ENCODE peak calls at places on chromosomes 16 and 17, in nine cellular contexts. One of them, this sample, is unnamed.

GRCh38 chr17:49456172-49456965 is 38.7 kb upstream of the NGFR start:
- DNase-seq in tibial nerve: no peak
- DNase-seq in GM23338: no peak
- DNase-seq in HCT116: no peak
- DNase-seq in cardiac muscle cell: no peak
- DNase-seq in tibial artery: no peak
- DNase-seq in psoas muscle: no peak
- DNase-seq in body of pancreas: no peak
- DNase-seq in lower lobe of right lung: no peak
- DNase-seq in this sample: no peak

GRCh38 chr16:67463059-67463458 is 17.9 kb downstream of the ATP6V0D1 start:
- DNase-seq in body of pancreas: no peak
- DNase-seq in lower lobe of right lung: no peak
- DNase-seq in tibial nerve: no peak
- DNase-seq in tibial artery: no peak
- DNase-seq in GM23338: no peak
- DNase-seq in psoas muscle: no peak
- DNase-seq in cardiac muscle cell: no peak
- DNase-seq in HCT116: no peak
- DNase-seq in this sample: no peak

GRCh38 chr17:34717092-34717491 is 137.7 kb downstream of the TMEM132E start:
- DNase-seq in HCT116: no peak
- DNase-seq in body of pancreas: no peak
- DNase-seq in lower lobe of right lung: no peak
- DNase-seq in tibial artery: no peak
- DNase-seq in GM23338: no peak
- DNase-seq in tibial nerve: no peak
- DNase-seq in cardiac muscle cell: no peak
- DNase-seq in psoas muscle: no peak
- DNase-seq in this sample: no peak

GRCh38 chr16:13938480-13938879 is 18.5 kb downstream of the ERCC4 start:
- DNase-seq in GM23338: no peak
- DNase-seq in HCT116: no peak
- DNase-seq in tibial artery: no peak
- DNase-seq in tibial nerve: no peak
- DNase-seq in cardiac muscle cell: no peak
- DNase-seq in lower lobe of right lung: no peak
- DNase-seq in body of pancreas: no peak
- DNase-seq in psoas muscle: no peak
- DNase-seq in this sample: no peak

GRCh38 chr17:64192588-64192987 is 62.6 kb upstream of the ERN1 start:
- DNase-seq in HCT116: no peak
- DNase-seq in GM23338: no peak
- DNase-seq in psoas muscle: no peak
- DNase-seq in cardiac muscle cell: no peak
- DNase-seq in tibial nerve: no peak
- DNase-seq in body of pancreas: no peak
- DNase-seq in tibial artery: no peak
- DNase-seq in lower lobe of right lung: no peak
- DNase-seq in this sample: no peak

GRCh38 chr17:8020776-8021564 is 17.9 kb upstream of the ALOX15B start:
- DNase-seq in psoas muscle: no peak
- DNase-seq in GM23338: no peak
- DNase-seq in cardiac muscle cell: no peak
- DNase-seq in tibial nerve: no peak
- DNase-seq in HCT116: no peak
- DNase-seq in tibial artery: no peak
- DNase-seq in body of pancreas: no peak
- DNase-seq in lower lobe of right lung: no peak
- DNase-seq in this sample: no peak

GRCh38 chr17:80408872-80409271 is 6.1 kb upstream of the ENDOV start:
- DNase-seq in body of pancreas: peak; percentile 42
- DNase-seq in psoas muscle: no peak
- DNase-seq in GM23338: no peak
- DNase-seq in lower lobe of right lung: no peak
- DNase-seq in tibial artery: no peak
- DNase-seq in tibial nerve: no peak
- DNase-seq in HCT116: no peak
- DNase-seq in cardiac muscle cell: no peak
- DNase-seq in this sample: no peak

GRCh38 chr17:73455050-73455687 is 143.4 kb upstream of the CDC42EP4 start:
- DNase-seq in GM23338: no peak
- DNase-seq in tibial nerve: no peak
- DNase-seq in HCT116: no peak
- DNase-seq in tibial artery: no peak
- DNase-seq in lower lobe of right lung: peak; percentile 55
- DNase-seq in body of pancreas: no peak
- DNase-seq in psoas muscle: no peak
- DNase-seq in cardiac muscle cell: no peak
- DNase-seq in this sample: no peak

GRCh38 chr16:66658143-66658859 is 38.2 kb downstream of the CMTM4 start:
- DNase-seq in tibial artery: no peak
- DNase-seq in tibial nerve: no peak
- DNase-seq in HCT116: no peak
- DNase-seq in GM23338: peak; percentile 37
- DNase-seq in lower lobe of right lung: no peak
- DNase-seq in psoas muscle: no peak
- DNase-seq in body of pancreas: no peak
- DNase-seq in cardiac muscle cell: no peak
- DNase-seq in this sample: no peak

GRCh38 chr17:50693041-50693682 is 14.6 kb downstream of the ANKRD40 start:
- DNase-seq in tibial nerve: no peak
- DNase-seq in tibial artery: no peak
- DNase-seq in body of pancreas: no peak
- DNase-seq in lower lobe of right lung: no peak
- DNase-seq in HCT116: no peak
- DNase-seq in psoas muscle: no peak
- DNase-seq in GM23338: no peak
- DNase-seq in cardiac muscle cell: no peak
- DNase-seq in this sample: no peak

GRCh38 chr17:50697076-50697475 is 10.6 kb downstream of the ANKRD40 start:
- DNase-seq in tibial artery: no peak
- DNase-seq in psoas muscle: no peak
- DNase-seq in HCT116: no peak
- DNase-seq in body of pancreas: no peak
- DNase-seq in GM23338: no peak
- DNase-seq in tibial nerve: no peak
- DNase-seq in lower lobe of right lung: no peak
- DNase-seq in cardiac muscle cell: no peak
- DNase-seq in this sample: no peak

GRCh38 chr17:50696365-50696879 is 11.3 kb downstream of the ANKRD40 start:
- DNase-seq in tibial artery: no peak
- DNase-seq in body of pancreas: no peak
- DNase-seq in psoas muscle: no peak
- DNase-seq in HCT116: no peak
- DNase-seq in tibial nerve: no peak
- DNase-seq in cardiac muscle cell: no peak
- DNase-seq in GM23338: no peak
- DNase-seq in lower lobe of right lung: no peak
- DNase-seq in this sample: no peak

GRCh38 chr17:50699410-50699809 is 8.3 kb downstream of the ANKRD40 start:
- DNase-seq in HCT116: no peak
- DNase-seq in tibial nerve: no peak
- DNase-seq in lower lobe of right lung: no peak
- DNase-seq in tibial artery: no peak
- DNase-seq in body of pancreas: no peak
- DNase-seq in cardiac muscle cell: no peak
- DNase-seq in psoas muscle: no peak
- DNase-seq in GM23338: no peak
- DNase-seq in this sample: no peak

GRCh38 chr17:50697663-50698272 is 9.9 kb downstream of the ANKRD40 start:
- DNase-seq in tibial nerve: no peak
- DNase-seq in psoas muscle: no peak
- DNase-seq in body of pancreas: no peak
- DNase-seq in lower lobe of right lung: no peak
- DNase-seq in GM23338: no peak
- DNase-seq in HCT116: no peak
- DNase-seq in cardiac muscle cell: no peak
- DNase-seq in tibial artery: no peak
- DNase-seq in this sample: no peak
- TF ChIP-seq CTCF in tibial nerve: no peak
- TF ChIP-seq CTCF in psoas muscle: no peak
- TF ChIP-seq CTCF in body of pancreas: peak; percentile 38
- TF ChIP-seq CTCF in lower lobe of right lung: no peak
- TF ChIP-seq CTCF in GM23338: peak; percentile 39
- TF ChIP-seq CTCF in HCT116: no peak
- TF ChIP-seq CTCF in cardiac muscle cell: no peak
- TF ChIP-seq CTCF in tibial artery: no peak
- TF ChIP-seq CTCF in this sample: no peak

GRCh38 chr17:82357394-82357793 is 1.7 kb upstream of the TEX19 start:
- DNase-seq in GM23338: no peak
- DNase-seq in HCT116: no peak
- DNase-seq in cardiac muscle cell: no peak
- DNase-seq in tibial nerve: no peak
- DNase-seq in body of pancreas: no peak
- DNase-seq in lower lobe of right lung: no peak
- DNase-seq in tibial artery: no peak
- DNase-seq in psoas muscle: no peak
- DNase-seq in this sample: no peak
- H3K4me1 ChIP-seq in GM23338: no peaks in the 10 kb centered on the region
- H3K4me1 ChIP-seq in HCT116: peaks cover 13% of the 10 kb centered on the region
- H3K4me1 ChIP-seq in cardiac muscle cell: peaks cover 3% of the 10 kb centered on the region
- H3K4me1 ChIP-seq in tibial nerve: no peaks in the 10 kb centered on the region
- H3K4me1 ChIP-seq in body of pancreas: peaks cover 23% of the 10 kb centered on the region
- H3K4me1 ChIP-seq in lower lobe of right lung: no peaks in the 10 kb centered on the region
- H3K4me1 ChIP-seq in tibial artery: no peaks in the 10 kb centered on the region
- H3K4me1 ChIP-seq in psoas muscle: no peaks in the 10 kb centered on the region
- H3K4me1 ChIP-seq in this sample: no peaks in the 10 kb centered on the region

DNA sequence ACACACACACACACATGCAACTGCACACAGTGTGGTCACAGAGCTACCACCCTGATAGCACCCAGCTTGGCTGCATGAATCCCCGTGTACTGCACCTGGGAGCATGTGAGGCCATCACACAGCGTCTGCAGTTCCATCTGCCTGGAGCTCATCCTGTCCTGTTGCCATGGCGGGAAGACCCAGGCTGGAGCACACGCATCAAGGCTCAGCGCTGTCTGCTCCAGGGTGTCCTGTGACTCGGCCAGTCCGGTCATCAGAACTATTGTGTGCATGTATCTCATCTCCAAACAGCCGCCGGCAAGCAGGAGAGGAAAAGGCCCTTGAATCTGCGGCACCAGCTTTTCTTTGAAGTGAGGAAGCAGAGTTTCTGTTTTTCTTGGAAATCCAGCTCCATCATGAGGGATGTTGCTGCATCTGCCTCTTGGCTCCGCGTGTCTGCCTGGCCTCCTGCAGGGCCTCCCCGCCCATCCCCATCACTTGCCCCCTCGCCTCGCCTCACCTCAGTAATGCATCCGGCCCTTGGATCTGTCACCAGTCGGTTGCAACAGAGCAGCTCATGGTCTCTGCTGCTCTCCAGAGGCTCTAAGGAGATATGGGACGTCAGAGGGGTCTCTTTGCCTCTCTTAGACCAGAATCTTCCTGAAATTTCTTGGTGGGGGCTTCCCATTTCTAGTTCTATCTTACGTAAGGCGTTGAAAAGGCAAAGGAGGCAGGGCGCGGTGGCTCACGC is 23.7 kb downstream of the CACNG4 start:
- DNase-seq in psoas muscle: no peak
- DNase-seq in HCT116: no peak
- DNase-seq in lower lobe of right lung: no peak
- DNase-seq in cardiac muscle cell: no peak
- DNase-seq in tibial artery: no peak
- DNase-seq in body of pancreas: no peak
- DNase-seq in GM23338: peak; percentile 30
- DNase-seq in tibial nerve: no peak
- DNase-seq in this sample: no peak
- TF ChIP-seq CTCF in psoas muscle: no peak
- TF ChIP-seq CTCF in HCT116: no peak
- TF ChIP-seq CTCF in lower lobe of right lung: no peak
- TF ChIP-seq CTCF in cardiac muscle cell: no peak
- TF ChIP-seq CTCF in tibial artery: no peak
- TF ChIP-seq CTCF in body of pancreas: no peak
- TF ChIP-seq CTCF in GM23338: peak; percentile 38
- TF ChIP-seq CTCF in tibial nerve: no peak
- TF ChIP-seq CTCF in this sample: no peak

GRCh38 chr17:76521262-76521661 is 16.2 kb downstream of the CYGB start:
- DNase-seq in tibial artery: no peak
- DNase-seq in HCT116: no peak
- DNase-seq in psoas muscle: no peak
- DNase-seq in tibial nerve: no peak
- DNase-seq in body of pancreas: no peak
- DNase-seq in lower lobe of right lung: no peak
- DNase-seq in GM23338: no peak
- DNase-seq in cardiac muscle cell: no peak
- DNase-seq in this sample: no peak

GRCh38 chr17:76523084-76524037 is 14.1 kb downstream of the CYGB start:
- DNase-seq in tibial artery: no peak
- DNase-seq in HCT116: peak; percentile 58
- DNase-seq in tibial nerve: no peak
- DNase-seq in body of pancreas: peak; percentile 78
- DNase-seq in lower lobe of right lung: peak; percentile 86
- DNase-seq in psoas muscle: peak; percentile 76
- DNase-seq in GM23338: peak; percentile 88
- DNase-seq in cardiac muscle cell: peak; percentile 78
- DNase-seq in this sample: peak; percentile 81

GRCh38 chr17:76527430-76528111 is 9.9 kb downstream of the CYGB start:
- DNase-seq in lower lobe of right lung: peak; percentile 68
- DNase-seq in tibial artery: no peak
- DNase-seq in HCT116: no peak
- DNase-seq in cardiac muscle cell: no peak
- DNase-seq in psoas muscle: peak; percentile 77
- DNase-seq in GM23338: peak; percentile 85
- DNase-seq in body of pancreas: no peak
- DNase-seq in tibial nerve: peak; percentile 67
- DNase-seq in this sample: peak; percentile 76

GRCh38 chr17:76528156-76528527 is 9.4 kb downstream of the CYGB start:
- DNase-seq in tibial artery: no peak
- DNase-seq in HCT116: no peak
- DNase-seq in cardiac muscle cell: no peak
- DNase-seq in tibial nerve: no peak
- DNase-seq in body of pancreas: no peak
- DNase-seq in GM23338: no peak
- DNase-seq in lower lobe of right lung: no peak
- DNase-seq in psoas muscle: no peak
- DNase-seq in this sample: no peak

DNA sequence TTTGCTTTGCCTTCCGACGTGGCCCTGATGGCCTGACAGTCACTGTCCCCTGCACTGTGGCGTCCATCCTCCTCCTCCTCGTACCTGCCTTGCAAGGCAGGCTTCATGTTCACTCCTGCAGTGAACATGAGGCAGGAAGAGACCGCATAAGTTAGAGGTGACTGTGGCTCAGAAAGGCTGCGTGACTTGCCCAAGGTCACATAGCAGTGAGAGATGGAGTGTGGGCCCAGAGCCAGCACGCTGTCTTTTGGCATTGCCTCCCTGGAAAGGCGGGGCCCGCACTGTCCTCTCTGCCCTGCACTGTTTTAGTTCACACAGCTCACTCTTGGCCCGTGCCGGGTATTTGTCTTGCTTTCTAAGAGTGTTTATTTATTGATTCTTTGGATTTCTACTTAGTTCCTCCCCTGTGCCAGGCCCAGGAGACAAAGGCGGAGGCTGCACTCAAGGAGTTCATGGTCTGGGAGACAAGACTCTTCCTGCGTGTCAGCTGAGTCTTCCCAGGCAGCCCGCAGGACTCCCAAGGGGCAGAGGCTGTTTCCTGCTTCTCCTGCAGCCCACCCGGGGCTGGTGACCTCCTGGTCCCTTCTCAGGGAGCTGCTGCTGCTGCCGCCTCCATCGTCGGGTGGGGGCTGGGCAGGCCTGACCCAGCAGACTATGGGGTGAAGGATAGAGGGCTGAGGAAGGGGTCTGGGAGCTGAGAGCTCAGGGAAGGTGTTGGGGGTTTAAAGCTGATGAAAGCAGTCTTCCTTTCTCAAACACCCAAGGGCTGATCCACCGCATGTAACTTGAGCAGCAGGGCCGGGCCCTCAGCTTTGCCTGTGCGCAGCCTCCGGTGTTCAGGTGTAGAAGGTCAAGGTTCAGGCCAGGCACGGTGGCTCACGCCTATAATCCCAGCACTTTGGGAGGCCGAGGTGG is 12.7 kb downstream of the CYGB start:
- DNase-seq in tibial nerve: no peak
- DNase-seq in lower lobe of right lung: peak; percentile 72
- DNase-seq in cardiac muscle cell: no peak
- DNase-seq in psoas muscle: peak; percentile 64
- DNase-seq in body of pancreas: peak; percentile 78
- DNase-seq in tibial artery: no peak
- DNase-seq in HCT116: no peak
- DNase-seq in GM23338: no peak
- DNase-seq in this sample: peak; percentile 65
- H3K4me1 ChIP-seq in tibial nerve: peaks cover 37% of the 10 kb centered on the region
- H3K4me1 ChIP-seq in lower lobe of right lung: peaks cover 57% of the 10 kb centered on the region
- H3K4me1 ChIP-seq in cardiac muscle cell: peaks cover 5% of the 10 kb centered on the region
- H3K4me1 ChIP-seq in psoas muscle: peaks cover 23% of the 10 kb centered on the region
- H3K4me1 ChIP-seq in body of pancreas: peaks cover 28% of the 10 kb centered on the region
- H3K4me1 ChIP-seq in tibial artery: no peaks in the 10 kb centered on the region
- H3K4me1 ChIP-seq in HCT116: peaks cover 8% of the 10 kb centered on the region
- H3K4me1 ChIP-seq in GM23338: peaks cover 9% of the 10 kb centered on the region
- H3K4me1 ChIP-seq in this sample: peaks cover 37% of the 10 kb centered on the region

This sample was measured in heart right ventricle.